ENCODE peak calls at places on chromosome 17, in nine cellular contexts. W is ovary, O is thoracic aorta, C is body of pancreas, F is adrenal gland, G is left ventricle myocardium inferior, P is fibroblast of lung, I is sigmoid colon, Y is right lobe of liver. N is an unnamed sample.

GRCh38 chr17:76997981-76998531 is 129.9 kb downstream of the MGAT5B start:
- DNase-seq in W (no peak), O (no peak), C (no peak), F (no peak), G (no peak), P (peak), I (no peak), Y (no peak), N (no peak)

GRCh38 chr17:33486135-33486886 is 193.2 kb upstream of the ASIC2 start:
- DNase-seq in W (no peak), O (no peak), C (no peak), F (no peak), G (no peak), P (no peak), I (no peak), Y (no peak), N (no peak)

GRCh38 chr17:57732062-57732461 is 13.0 kb downstream of the CCDC182 start:
- DNase-seq in W (peak), O (no peak), C (peak), F (peak), G (no peak), P (no peak), I (no peak), Y (peak), N (no peak)

GRCh38 chr17:55324296-55324978 is 59.7 kb downstream of the HLF start:
- DNase-seq in W (no peak), O (no peak), C (no peak), F (no peak), G (no peak), P (no peak), I (no peak), Y (no peak), N (no peak)

GRCh38 chr17:54891176-54891821 is 9.4 kb upstream of the TOM1L1 start:
- DNase-seq in W (no peak), O (no peak), C (peak), F (peak), G (no peak), P (peak), I (no peak), Y (no peak), N (peak)

GRCh38 chr17:59859444-59860025 is 33.2 kb downstream of the TUBD1 start:
- DNase-seq in W (no peak), O (no peak), C (no peak), F (no peak), G (no peak), P (peak), I (peak), Y (no peak), N (no peak)

GRCh38 chr17:65173284-65173793 is 36.2 kb downstream of the RGS9 start:
- DNase-seq in W (no peak), O (no peak), C (no peak), F (peak), G (no peak), P (peak), I (no peak), Y (peak), N (no peak)

GRCh38 chr17:57948555-57949420 is 6.4 kb downstream of the CUEDC1 start:
- DNase-seq in W (no peak), O (no peak), C (peak), F (peak), G (no peak), P (peak), I (peak), Y (no peak), N (peak)

GRCh38 chr17:5000237-5000639 is 2.5 kb downstream of the KIF1C start:
- DNase-seq in W (peak), O (peak), C (peak), F (peak), G (peak), P (no peak), I (peak), Y (peak), N (no peak)

GRCh38 chr17:43695968-43696865 is 34.5 kb upstream of the MEOX1 start:
- DNase-seq in W (no peak), O (peak), C (no peak), F (peak), G (peak), P (peak), I (peak), Y (no peak), N (no peak)

GRCh38 chr17:44820631-44821196 is 9.4 kb downstream of the GJC1 start:
- DNase-seq in W (no peak), O (no peak), C (no peak), F (no peak), G (no peak), P (peak), I (peak), Y (no peak), N (peak)

GRCh38 chr17:49582789-49583188 is 7.1 kb downstream of the NXPH3 start:
- DNase-seq in W (no peak), O (no peak), C (no peak), F (peak), G (no peak), P (peak), I (no peak), Y (no peak), N (no peak)

GRCh38 chr17:28476076-28476475 is 2.6 kb downstream of the SLC13A2 start:
- DNase-seq in W (no peak), O (no peak), C (no peak), F (no peak), G (no peak), P (no peak), I (peak), Y (no peak), N (no peak)

GRCh38 chr17:70629902-70630301 is 460.6 kb downstream of the KCNJ2 start:
- DNase-seq in W (no peak), O (no peak), C (no peak), F (no peak), G (no peak), P (no peak), I (no peak), Y (no peak), N (no peak)

GRCh38 chr17:8707591-8708453 is 36.8 kb downstream of the CCDC42 start:
- DNase-seq in W (peak), O (peak), C (no peak), F (no peak), G (no peak), P (no peak), I (no peak), Y (no peak), N (no peak)

GRCh38 chr17:40645291-40645690 is 2.3 kb downstream of the SMARCE1 start:
- DNase-seq in W (no peak), O (no peak), C (no peak), F (no peak), G (no peak), P (no peak), I (no peak), Y (no peak), N (no peak)

GRCh38 chr17:60968266-60968665 is 290.6 kb downstream of the BCAS3 start:
- DNase-seq in W (no peak), O (no peak), C (no peak), F (no peak), G (no peak), P (no peak), I (no peak), Y (no peak), N (no peak)

GRCh38 chr17:20155258-20156195 is 146.4 kb downstream of the SPECC1 start:
- DNase-seq in W (peak), O (peak), C (peak), F (peak), G (peak), P (peak), I (peak), Y (peak), N (peak)

GRCh38 chr17:55187371-55187770 is 77.4 kb upstream of the HLF start:
- DNase-seq in W (no peak), O (no peak), C (no peak), F (no peak), G (no peak), P (no peak), I (no peak), Y (no peak), N (no peak)

GRCh38 chr17:22272363-22273146 is 580.2 kb downstream of the KCNJ18 start:
- DNase-seq in W (no peak), O (no peak), C (no peak), F (no peak), G (no peak), P (no peak), I (no peak), Y (no peak), N (no peak)

GRCh38 chr17:20158580-20158979 is 149.4 kb downstream of the SPECC1 start:
- DNase-seq in W (no peak), O (no peak), C (no peak), F (peak), G (no peak), P (no peak), I (no peak), Y (no peak), N (no peak)

GRCh38 chr17:39062846-39063680 is 88.4 kb downstream of the PLXDC1 start:
- DNase-seq in W (no peak), O (no peak), C (no peak), F (no peak), G (no peak), P (peak), I (no peak), Y (no peak), N (no peak)

GRCh38 chr17:64687959-64688358 is 25.9 kb upstream of the SMURF2 start:
- DNase-seq in W (no peak), O (no peak), C (no peak), F (no peak), G (no peak), P (peak), I (no peak), Y (no peak), N (no peak)

GRCh38 chr17:75877752-75878173 is 618 bp downstream of the TRIM47 start:
- DNase-seq in W (peak), O (no peak), C (peak), F (peak), G (peak), P (peak), I (peak), Y (peak), N (no peak)

GRCh38 chr17:67293251-67294203 is 48.5 kb upstream of the HELZ start:
- DNase-seq in W (peak), O (no peak), C (peak), F (peak), G (peak), P (peak), I (peak), Y (peak), N (no peak)

GRCh38 chr17:11135819-11136218 is 105.2 kb upstream of the SHISA6 start:
- DNase-seq in W (no peak), O (no peak), C (no peak), F (no peak), G (no peak), P (no peak), I (no peak), Y (no peak), N (no peak)
- TF ChIP-seq CTCF in W (no peak), O (no peak), C (no peak), F (no peak), G (no peak), P (no peak), I (no peak), Y (no peak), N (no peak)

GRCh38 chr17:42521036-42521435 is 15.0 kb upstream of the NAGLU start:
- DNase-seq in W (no peak), O (no peak), C (no peak), F (peak), G (no peak), P (peak), I (no peak), Y (no peak), N (no peak)
- H3K27ac ChIP-seq in W (peak), O (peak), C (peak), F (peak), G (peak), P (peak), I (peak), Y (peak), N (peak)

GRCh38 chr17:78315355-78316114 is 44.3 kb downstream of the SOCS3 start:
- DNase-seq in W (peak), O (peak), C (peak), F (peak), G (peak), P (peak), I (peak), Y (peak), N (peak)
- TF ChIP-seq CTCF in W (peak), O (no peak), C (no peak), F (no peak), G (no peak), P (no peak), I (no peak), Y (no peak), N (no peak)

DNA sequence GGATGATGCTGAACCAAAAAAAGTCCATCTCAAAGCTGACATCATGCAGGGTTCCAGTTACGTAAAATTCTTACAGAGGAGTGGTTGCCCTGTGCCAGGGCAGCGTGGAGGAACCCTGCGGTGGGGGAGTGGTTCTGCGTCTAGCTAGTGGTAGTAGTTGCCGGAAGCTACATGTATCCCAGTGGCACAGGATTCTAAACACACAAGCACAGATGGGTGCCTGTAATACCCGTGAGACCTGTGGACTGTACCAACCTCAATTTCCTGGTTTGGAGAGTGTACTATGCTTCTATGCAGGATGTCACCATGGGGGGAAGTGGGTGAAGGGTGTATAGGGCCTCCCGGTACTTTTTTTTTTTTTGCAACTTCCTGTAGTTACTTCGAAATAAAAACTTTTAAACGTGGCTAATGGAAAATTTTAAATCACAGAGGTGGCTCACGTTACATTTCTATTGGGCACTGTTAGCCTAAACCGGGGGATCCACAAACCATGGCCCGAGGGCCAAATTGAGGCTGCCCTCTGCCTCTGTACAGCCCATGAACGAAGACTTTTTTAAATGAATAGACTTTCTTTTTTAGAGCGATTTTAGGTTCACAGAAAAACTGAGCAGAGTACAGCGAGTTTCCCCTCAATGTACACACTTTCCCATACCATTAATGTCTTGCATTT is 38.5 kb downstream of the TBC1D16 start:
- DNase-seq in W (no peak), O (no peak), C (no peak), F (no peak), G (no peak), P (no peak), I (no peak), Y (no peak), N (no peak)
- H3K27ac ChIP-seq in W (no peak), O (no peak), C (no peak), F (no peak), G (no peak), P (no peak), I (no peak), Y (peak), N (no peak)

GRCh38 chr17:79974786-79975497 is 60.7 kb downstream of the TBC1D16 start:
- DNase-seq in W (no peak), O (no peak), C (peak), F (no peak), G (no peak), P (no peak), I (peak), Y (no peak), N (no peak)
- TF ChIP-seq CTCF in W (no peak), O (no peak), C (no peak), F (no peak), G (peak), P (peak), I (no peak), Y (peak), N (no peak)

GRCh38 chr17:333626-334396 is 18.8 kb downstream of the RPH3AL start:
- DNase-seq in W (peak), O (no peak), C (peak), F (peak), G (peak), P (peak), I (peak), Y (peak), N (peak)
- H3K27ac ChIP-seq in W (peak), O (no peak), C (peak), F (peak), G (peak), P (no peak), I (peak), Y (peak), N (no peak)

GRCh38 chr17:13925579-13925978 is 143.7 kb upstream of the COX10 start:
- DNase-seq in W (no peak), O (no peak), C (no peak), F (no peak), G (no peak), P (no peak), I (no peak), Y (no peak), N (no peak)
- TF ChIP-seq CTCF in W (no peak), O (no peak), C (no peak), F (no peak), G (no peak), P (no peak), I (no peak), Y (peak), N (no peak)